ENCODE peak calls at places on chromosomes 11 and 22, in eight cellular contexts. K, A, F, X, Z, L, O and B are unnamed samples.

GRCh38 chr11:91299980-91300379 is 924.6 kb upstream of the FAT3 start:
- DNase-seq in K (no peak), A (no peak), F (no peak), X (no peak), Z (no peak), L (no peak), O (no peak), B (no peak)

GRCh38 chr11:64844330-64845124 is at the start of gene CDC42BPG:
- DNase-seq in K (no peak), A (peak; percentile 58), F (no peak), X (peak; percentile 76), Z (no peak), L (peak; percentile 69), O (peak; percentile 80), B (peak; percentile 64)

GRCh38 chr22:41550952-41551491 is 6.8 kb upstream of the POLR3H start:
- DNase-seq in K (no peak), A (no peak), F (no peak), X (no peak), Z (no peak), L (no peak), O (no peak), B (no peak)

GRCh38 chr22:20111045-20111688 is 4.7 kb upstream of the RANBP1 start:
- DNase-seq in K (no peak), A (no peak), F (no peak), X (peak; percentile 37), Z (no peak), L (no peak), O (no peak), B (no peak)

GRCh38 chr11:93974759-93975158 is 46.4 kb upstream of the HEPHL1 start:
- DNase-seq in K (no peak), A (no peak), F (no peak), X (no peak), Z (no peak), L (no peak), O (no peak), B (no peak)

GRCh38 chr11:58900479-58901420 is 38.5 kb upstream of the GLYATL1 start:
- DNase-seq in K (peak; percentile 32), A (peak; percentile 83), F (no peak), X (peak; percentile 85), Z (peak; percentile 44), L (peak; percentile 15), O (peak; percentile 90), B (peak; percentile 63)

GRCh38 chr11:64745523-64746328 is 1.8 kb upstream of the RASGRP2 start:
- DNase-seq in K (no peak), A (peak; percentile 47), F (peak; percentile 63), X (peak; percentile 91), Z (no peak), L (peak; percentile 83), O (peak; percentile 87), B (no peak)

GRCh38 chr11:116379185-116379828 is 393.5 kb downstream of the BUD13 start:
- DNase-seq in K (no peak), A (peak; percentile 84), F (no peak), X (peak; percentile 90), Z (no peak), L (no peak), O (peak; percentile 76), B (peak; percentile 86)

GRCh38 chr11:114015117-114015516 is 40.2 kb downstream of the HTR3A start:
- DNase-seq in K (no peak), A (no peak), F (no peak), X (no peak), Z (no peak), L (no peak), O (no peak), B (no peak)

GRCh38 chr11:19714387-19715363 is 2.0 kb downstream of the NAV2 start:
- DNase-seq in K (peak; percentile 56), A (no peak), F (no peak), X (peak; percentile 55), Z (no peak), L (no peak), O (no peak), B (peak; percentile 44)

GRCh38 chr11:20021771-20022362 is 138.4 kb downstream of the DBX1 start:
- DNase-seq in K (no peak), A (no peak), F (no peak), X (no peak), Z (no peak), L (no peak), O (no peak), B (no peak)

GRCh38 chr22:41857160-41857859 is 24.4 kb downstream of the SREBF2 start:
- DNase-seq in K (peak; percentile 20), A (peak; percentile 33), F (no peak), X (peak; percentile 76), Z (peak; percentile 84), L (peak; percentile 72), O (peak; percentile 70), B (no peak)

GRCh38 chr11:125338886-125339811 is 156.9 kb downstream of the FEZ1 start:
- DNase-seq in K (no peak), A (no peak), F (no peak), X (no peak), Z (no peak), L (no peak), O (no peak), B (no peak)

DNA sequence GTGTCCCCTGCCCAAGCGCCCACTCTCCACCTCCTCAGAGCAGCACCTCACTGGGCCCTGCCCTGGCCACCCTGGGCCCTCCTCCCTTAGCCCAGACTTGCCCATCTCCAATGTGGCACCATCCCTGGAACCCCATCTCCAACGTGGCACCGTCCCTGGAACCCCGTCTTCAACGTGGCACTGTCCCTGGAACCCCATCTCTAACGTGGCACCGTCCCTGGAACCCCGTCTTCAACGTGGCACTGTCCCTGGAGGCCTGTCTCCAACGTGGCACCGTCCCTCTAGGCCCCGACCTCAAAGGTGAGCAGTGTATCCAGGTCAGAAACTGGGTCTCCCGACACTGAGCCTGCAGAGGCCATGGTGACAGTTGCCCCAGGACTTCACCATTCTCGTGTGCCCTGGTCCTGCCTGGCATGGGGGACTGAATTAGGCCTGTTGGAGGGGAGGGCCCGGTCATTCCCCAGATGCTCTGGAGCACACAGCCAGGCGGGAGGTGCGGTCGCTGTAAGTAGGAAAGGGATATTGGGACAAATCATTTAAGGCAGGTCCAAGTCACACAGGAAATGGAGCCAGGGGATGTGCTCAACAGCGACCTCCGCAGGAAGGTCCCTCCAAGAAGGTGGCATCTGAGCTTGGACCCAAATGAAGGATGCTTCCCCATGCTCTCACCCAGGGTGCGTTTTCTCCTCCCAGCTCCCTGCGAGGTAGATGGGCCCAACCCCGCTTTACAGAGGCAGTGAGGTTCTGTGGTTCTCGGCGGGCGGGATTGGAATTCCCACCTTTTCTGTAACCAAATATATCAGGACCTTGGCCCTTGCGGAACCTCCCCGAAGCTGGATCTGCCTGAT is 2.4 kb upstream of the CTSD start:
- DNase-seq in K (no peak), A (no peak), F (no peak), X (no peak), Z (no peak), L (no peak), O (no peak), B (no peak)
- TF ChIP-seq CTCF in K (no peak), A (no peak), F (no peak), X (peak; percentile 3), Z (peak; percentile 24), L (no peak), O (peak; percentile 22), B (no peak)

GRCh38 chr11:122115520-122116343 is at the start of gene BLID:
- DNase-seq in K (no peak), A (peak; percentile 47), F (no peak), X (peak; percentile 64), Z (no peak), L (no peak), O (peak; percentile 77), B (peak; percentile 39)
- TF ChIP-seq CTCF in K (peak; percentile 92), A (peak; percentile 69), F (no peak), X (peak; percentile 66), Z (peak; percentile 59), L (no peak), O (peak; percentile 73), B (peak; percentile 52)

GRCh38 chr11:77074205-77074604 is 7.4 kb downstream of the CAPN5 start:
- DNase-seq in K (no peak), A (no peak), F (peak; percentile 16), X (no peak), Z (no peak), L (no peak), O (no peak), B (no peak)

GRCh38 chr11:77072851-77073327 is 6.1 kb downstream of the CAPN5 start:
- DNase-seq in K (no peak), A (no peak), F (no peak), X (no peak), Z (no peak), L (peak; percentile 24), O (no peak), B (no peak)

GRCh38 chr11:77074626-77075221 is 8.0 kb downstream of the CAPN5 start:
- DNase-seq in K (no peak), A (no peak), F (peak; percentile 10), X (no peak), Z (no peak), L (no peak), O (no peak), B (no peak)

GRCh38 chr11:77071671-77072605 is 5.2 kb downstream of the CAPN5 start:
- DNase-seq in K (no peak), A (no peak), F (peak; percentile 14), X (no peak), Z (no peak), L (no peak), O (no peak), B (no peak)

DNA sequence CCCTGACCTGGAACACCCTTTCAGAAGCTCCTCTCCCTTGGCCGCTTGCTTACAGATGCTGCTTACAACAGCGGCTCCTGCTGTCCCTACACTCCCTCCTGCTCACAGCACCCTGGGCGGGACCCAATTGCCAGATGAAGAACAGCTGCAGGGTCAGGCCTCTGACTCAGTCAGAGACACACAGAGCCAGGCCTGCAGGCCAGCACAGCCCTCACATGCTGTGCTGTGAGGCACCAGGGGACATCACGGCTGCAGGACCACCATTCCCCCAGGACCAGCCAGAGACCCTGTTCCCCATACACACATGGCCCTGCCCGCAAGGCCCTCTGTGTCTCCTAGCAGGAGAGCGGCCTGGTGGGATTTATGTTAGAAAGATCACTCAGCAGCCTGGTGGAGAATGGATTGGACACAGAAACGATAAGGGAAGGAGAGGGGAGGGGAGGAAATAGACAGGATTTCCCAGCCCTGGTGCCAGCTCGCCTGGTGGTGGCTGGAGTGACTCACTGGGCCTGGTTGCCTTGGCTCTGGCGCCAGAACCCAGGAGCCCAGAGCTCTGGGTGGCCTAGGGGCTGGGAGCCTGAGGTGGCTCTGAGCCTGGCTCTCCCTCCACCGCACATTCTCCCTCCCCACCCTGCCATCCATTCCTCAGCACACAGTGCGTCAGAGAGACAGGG is 6.7 kb downstream of the CAPN5 start:
- DNase-seq in K (no peak), A (no peak), F (peak; percentile 53), X (peak; percentile 18), Z (peak; percentile 25), L (no peak), O (no peak), B (peak; percentile 56)
- TF ChIP-seq CTCF in K (no peak), A (no peak), F (no peak), X (peak; percentile 76), Z (no peak), L (no peak), O (no peak), B (no peak)

DNA sequence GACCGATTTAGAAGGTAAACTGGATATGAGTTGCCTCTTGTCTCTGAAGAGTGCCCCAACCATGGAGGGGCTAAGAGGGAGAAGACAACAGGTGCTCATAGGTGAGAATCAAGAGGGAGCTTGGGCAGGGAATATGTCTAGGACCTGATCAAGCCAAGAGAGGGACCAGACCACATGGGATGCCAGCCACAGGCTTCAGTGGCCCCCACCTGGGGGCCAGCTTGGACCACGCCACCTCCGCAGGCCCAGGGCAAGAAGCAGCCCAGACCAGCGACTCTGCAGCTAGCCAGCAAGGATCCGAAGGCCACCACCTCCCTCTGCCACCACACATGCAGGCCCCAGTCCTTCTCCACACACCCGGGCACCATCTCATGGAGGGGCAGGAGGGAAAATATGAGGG is 92.5 kb upstream of the LDLRAD3 start:
- DNase-seq in K (no peak), A (no peak), F (no peak), X (no peak), Z (no peak), L (no peak), O (no peak), B (no peak)
- TF ChIP-seq CTCF in K (no peak), A (no peak), F (no peak), X (no peak), Z (no peak), L (no peak), O (no peak), B (no peak)